ENCODE peak calls at places on chromosomes 4 and X, in four cellular contexts. C, I, Z and T are unnamed samples.
A peak's percentile ranks its signal among the peaks of the same experiment; 100 is the strongest.

GRCh38 chrX:13432776-13433605 is 113.1 kb upstream of the ATXN3L start:
- DNase-seq in C (no peak), I (no peak), Z (no peak), T (no peak)

GRCh38 chr4:183681119-183681518 is 22.0 kb downstream of the TRAPPC11 start:
- DNase-seq in C (no peak), I (no peak), Z (no peak), T (no peak)

GRCh38 chr4:170339522-170339921 is 249.8 kb upstream of the AADAT start:
- DNase-seq in C (no peak), I (no peak), Z (no peak), T (no peak)

GRCh38 chr4:2583517-2583916 is 47.1 kb downstream of the FAM193A start:
- DNase-seq in C (no peak), I (no peak), Z (no peak), T (no peak)

GRCh38 chr4:45971108-45971507 is 152.7 kb downstream of the GABRG1 start:
- DNase-seq in C (no peak), I (no peak), Z (no peak), T (no peak)

GRCh38 chr4:20255823-20256222 is 4.1 kb downstream of the SLIT2 start:
- DNase-seq in C (no peak), I (no peak), Z (no peak), T (no peak)

GRCh38 chr4:185740471-185740873 is 71.5 kb downstream of the SORBS2 start:
- DNase-seq in C (no peak), I (no peak), Z (no peak), T (no peak)

GRCh38 chrX:78131117-78131516 is 8.3 kb downstream of the TAF9B start:
- DNase-seq in C (no peak), I (no peak), Z (no peak), T (no peak)

GRCh38 chr4:187363453-187363852 is 632.1 kb upstream of the ZFP42 start:
- DNase-seq in C (no peak), I (no peak), Z (no peak), T (no peak)

GRCh38 chrX:26373829-26374228 is 157.9 kb downstream of the MAGEB5 start:
- DNase-seq in C (no peak), I (no peak), Z (no peak), T (no peak)

GRCh38 chr4:8278009-8278395 is 8.4 kb downstream of the HTRA3 start:
- DNase-seq in C (no peak), I (no peak), Z (no peak), T (no peak)

GRCh38 chr4:8276358-8277240 is 7.0 kb downstream of the HTRA3 start:
- DNase-seq in C (no peak), I (no peak), Z (no peak), T (no peak)

GRCh38 chr4:8275511-8275910 is 6.0 kb downstream of the HTRA3 start:
- DNase-seq in C (no peak), I (no peak), Z (no peak), T (no peak)

GRCh38 chr4:8278421-8279287 is 9.1 kb downstream of the HTRA3 start:
- DNase-seq in C (no peak), I (no peak), Z (no peak), T (no peak)

GRCh38 chr4:8277356-8278008 is 7.9 kb downstream of the HTRA3 start:
- DNase-seq in C (no peak), I (no peak), Z (no peak), T (no peak)
- TF ChIP-seq CTCF in C (peak; percentile 15), I (no peak), Z (no peak), T (no peak)

GRCh38 chrX:153767674-153768055 is 3.6 kb downstream of the PLXNB3 start:
- DNase-seq in C (peak; percentile 32), I (no peak), Z (peak; percentile 27), T (no peak)
- TF ChIP-seq CTCF in C (no peak), I (no peak), Z (no peak), T (no peak)

GRCh38 chr4:112649055-112649408 is 12.1 kb downstream of the LARP7 start:
- DNase-seq in C (no peak), I (no peak), Z (no peak), T (no peak)

GRCh38 chr4:112652216-112652615 is 15.3 kb downstream of the LARP7 start:
- DNase-seq in C (no peak), I (no peak), Z (no peak), T (no peak)

GRCh38 chr4:112651641-112652040 is 14.7 kb downstream of the LARP7 start:
- DNase-seq in C (no peak), I (no peak), Z (no peak), T (no peak)

GRCh38 chr4:112648263-112649054 is 11.5 kb downstream of the LARP7 start:
- DNase-seq in C (no peak), I (no peak), Z (no peak), T (no peak)

DNA sequence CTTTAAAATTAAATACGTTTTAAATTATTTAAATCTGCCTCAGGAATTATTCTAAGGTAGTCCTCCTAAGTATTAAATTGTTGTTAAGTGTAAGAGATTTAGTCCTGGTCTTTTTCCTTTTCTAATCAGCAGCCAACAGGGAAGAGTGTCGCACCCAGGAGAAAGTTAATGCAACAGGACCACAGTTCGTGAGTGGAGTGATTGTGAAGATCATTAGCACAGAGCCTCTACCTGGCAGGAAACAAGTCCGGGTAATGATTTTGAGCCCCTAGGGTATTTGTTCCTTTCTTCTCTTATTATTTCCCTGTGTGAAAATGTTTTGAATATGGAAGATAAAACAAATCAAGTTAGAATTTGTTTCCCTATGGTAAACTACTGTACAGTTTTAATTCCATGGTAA is 13.4 kb downstream of the LARP7 start:
- DNase-seq in C (no peak), I (no peak), Z (no peak), T (no peak)
- TF ChIP-seq CTCF in C (no peak), I (no peak), Z (no peak), T (no peak)

GRCh38 chrX:115988825-115989224 is 181.7 kb upstream of the AGTR2 start:
- DNase-seq in C (no peak), I (no peak), Z (peak; percentile 16), T (no peak)
- TF ChIP-seq CTCF in C (peak; percentile 18), I (peak; percentile 67), Z (peak; percentile 47), T (no peak)